ENCODE peak calls at places on chromosomes 7 and 10, in six cellular contexts. E is choroid plexus epithelial cell; T is stimulated activated CD4-positive, alpha-beta T cell treated with anti-CD3 and anti-CD28 coated beads, Interleukin-4, amount 100 ng/mL, for 48 hours; H is AG10803; G is T-helper 1 cell; U is activated CD8-positive, alpha-beta T cell treated with anti-CD3 and anti-CD28 coated beads for 36 hours. S is an unnamed sample.

GRCh38 chr10:117654105-117654504 is 111.6 kb downstream of the EMX2 start:
- DNase-seq in E (no peak), T (no peak), H (no peak), G (no peak), U (peak; percentile 13), S (no peak)

GRCh38 chr7:50607524-50608125 is 42.4 kb upstream of the DDC start:
- DNase-seq in E (peak; percentile 18), T (no peak), H (no peak), G (no peak), U (no peak), S (no peak)

GRCh38 chr7:112743811-112744210 is 46.4 kb downstream of the TMEM168 start:
- DNase-seq in E (no peak), T (no peak), H (no peak), G (no peak), U (no peak), S (no peak)

GRCh38 chr10:47249881-47250280 is 50.1 kb upstream of the GDF10 start:
- DNase-seq in E (no peak), T (no peak), H (no peak), G (no peak), U (no peak), S (no peak)

GRCh38 chr7:93530701-93531100 is 43.8 kb downstream of the CALCR start:
- DNase-seq in E (no peak), T (no peak), H (no peak), G (no peak), U (no peak), S (no peak)

GRCh38 chr7:101903505-101903849 is 86.1 kb downstream of the CUX1 start:
- DNase-seq in E (no peak), T (no peak), H (no peak), G (no peak), U (no peak), S (no peak)

GRCh38 chr7:65371468-65371867 is 2.2 kb upstream of the ZNF92 start:
- DNase-seq in E (no peak), T (no peak), H (peak; percentile 24), G (no peak), U (no peak), S (peak; percentile 68)

GRCh38 chr7:69412331-69413146 is 185.7 kb upstream of the AUTS2 start:
- DNase-seq in E (peak; percentile 10), T (no peak), H (peak; percentile 80), G (peak; percentile 3), U (peak; percentile 59), S (peak; percentile 49)

GRCh38 chr7:127635659-127636285 is 16.2 kb upstream of the SND1 start:
- DNase-seq in E (no peak), T (no peak), H (no peak), G (no peak), U (no peak), S (no peak)

GRCh38 chr7:147804032-147804431 is 786.5 kb upstream of the C7orf33 start:
- DNase-seq in E (no peak), T (no peak), H (peak; percentile 48), G (no peak), U (no peak), S (no peak)

GRCh38 chr7:151244156-151244870 is 4.2 kb downstream of the SMARCD3 start:
- DNase-seq in E (peak; percentile 64), T (peak; percentile 49), H (peak; percentile 41), G (peak; percentile 60), U (peak; percentile 84), S (peak; percentile 66)

GRCh38 chr10:6409982-6410694 is 169.9 kb downstream of the PRKCQ start:
- DNase-seq in E (peak; percentile 83), T (no peak), H (peak; percentile 65), G (peak; percentile 76), U (peak; percentile 54), S (no peak)

GRCh38 chr10:104321716-104322415 is 16.4 kb downstream of the ITPRIP start:
- DNase-seq in E (peak; percentile 45), T (no peak), H (no peak), G (peak; percentile 49), U (no peak), S (no peak)

GRCh38 chr10:30493609-30494530 is 59.9 kb downstream of the MAP3K8 start:
- DNase-seq in E (peak; percentile 23), T (no peak), H (peak; percentile 56), G (no peak), U (peak; percentile 15), S (peak; percentile 55)

GRCh38 chr7:17520941-17521340 is 222.5 kb downstream of the AHR start:
- DNase-seq in E (peak; percentile 55), T (no peak), H (peak; percentile 58), G (no peak), U (no peak), S (no peak)

GRCh38 chr10:4082851-4083250 is 297.8 kb upstream of the KLF6 start:
- DNase-seq in E (peak; percentile 28), T (no peak), H (peak; percentile 64), G (no peak), U (no peak), S (no peak)

GRCh38 chr7:13992621-13992982 is 3.1 kb upstream of the ETV1 start:
- DNase-seq in E (no peak), T (no peak), H (no peak), G (no peak), U (no peak), S (no peak)

GRCh38 chr10:124602646-124603365 is 141.2 kb downstream of the LHPP start:
- DNase-seq in E (no peak), T (no peak), H (no peak), G (no peak), U (no peak), S (no peak)

GRCh38 chr7:33487998-33488682 is 358.8 kb downstream of the BBS9 start:
- DNase-seq in E (no peak), T (no peak), H (no peak), G (no peak), U (no peak), S (no peak)

GRCh38 chr10:119479048-119479394 is 63.5 kb downstream of the RGS10 start:
- DNase-seq in E (no peak), T (no peak), H (peak; percentile 15), G (no peak), U (no peak), S (peak; percentile 75)

GRCh38 chr10:59706851-59707797 is 2.5 kb downstream of the SLC16A9 start:
- DNase-seq in E (no peak), T (no peak), H (no peak), G (no peak), U (no peak), S (no peak)

GRCh38 chr10:107340345-107340744 is 175.8 kb upstream of the SORCS1 start:
- DNase-seq in E (no peak), T (no peak), H (no peak), G (no peak), U (no peak), S (no peak)

GRCh38 chr10:110610308-110610774 is 33.8 kb upstream of the RBM20 start:
- DNase-seq in E (peak; percentile 75), T (no peak), H (peak; percentile 44), G (peak; percentile 51), U (peak; percentile 62), S (peak; percentile 66)

GRCh38 chr7:40935435-40935834 is 767.5 kb downstream of the INHBA start:
- DNase-seq in E (no peak), T (no peak), H (no peak), G (no peak), U (no peak), S (no peak)

GRCh38 chr7:80618105-80618504 is 20.3 kb upstream of the CD36 start:
- DNase-seq in E (no peak), T (no peak), H (no peak), G (no peak), U (no peak), S (peak; percentile 21)

GRCh38 chr7:66267249-66267648 is 62.1 kb downstream of the TPST1 start:
- DNase-seq in E (peak; percentile 96), T (no peak), H (peak; percentile 97), G (no peak), U (no peak), S (no peak)

GRCh38 chr7:32588657-32589056 is 93.4 kb downstream of the AVL9 start:
- DNase-seq in E (peak; percentile 94), T (no peak), H (peak; percentile 90), G (peak; percentile 73), U (peak; percentile 55), S (no peak)

GRCh38 chr10:60937784-60938654 is 6.0 kb downstream of the RHOBTB1 start:
- DNase-seq in E (peak; percentile 72), T (no peak), H (peak; percentile 75), G (no peak), U (no peak), S (no peak)

GRCh38 chr7:27661776-27662489 is 750 bp downstream of the HIBADH start:
- DNase-seq in E (peak; percentile 35), T (peak; percentile 10), H (peak; percentile 18), G (peak; percentile 12), U (peak; percentile 18), S (peak; percentile 35)

GRCh38 chr10:77587424-77587806 is 50.2 kb downstream of the KCNMA1 start:
- DNase-seq in E (no peak), T (no peak), H (no peak), G (no peak), U (no peak), S (no peak)

S was measured in Ammon's horn.